ENCODE peak calls at places on chromosomes 12 and 14, in five cellular contexts. T is spleen, Y is Karpas-422, G is neural progenitor cell, O is suprapubic skin. J is an unnamed sample.

GRCh38 chr12:56032006-56032405 is 9.7 kb upstream of the RPS26 start:
- DNase-seq in T (no peak), G (no peak), O (no peak), Y (peak), J (no peak)

GRCh38 chr12:64390275-64390851 is at the start of gene C12orf56:
- DNase-seq in O (no peak), T (peak), G (peak), Y (no peak), J (no peak)

GRCh38 chr14:85234626-85235025 is 295.3 kb upstream of the FLRT2 start:
- DNase-seq in G (no peak), O (no peak), T (no peak), Y (no peak), J (no peak)

GRCh38 chr12:104809706-104810385 is 148.2 kb downstream of the SLC41A2 start:
- DNase-seq in T (no peak), G (no peak), O (no peak), Y (no peak), J (no peak)

GRCh38 chr12:102548543-102548942 is 68.2 kb upstream of the IGF1 start:
- DNase-seq in T (no peak), O (no peak), Y (no peak), G (no peak), J (no peak)

GRCh38 chr14:99273724-99274345 is 1.8 kb upstream of the BCL11B start:
- DNase-seq in T (no peak), G (no peak), O (peak), Y (no peak), J (no peak)

GRCh38 chr14:37168721-37169120 is 3.7 kb downstream of the SLC25A21 start:
- DNase-seq in O (no peak), T (no peak), Y (no peak), G (no peak), J (no peak)

GRCh38 chr12:53777936-53778644 is 26.3 kb upstream of the CISTR start:
- DNase-seq in G (no peak), O (no peak), Y (no peak), T (no peak), J (no peak)

GRCh38 chr12:11763760-11764520 is 114.5 kb downstream of the ETV6 start:
- DNase-seq in G (no peak), O (no peak), Y (no peak), T (no peak), J (no peak)

GRCh38 chr12:19969476-19969875 is 398.9 kb upstream of the PDE3A start:
- DNase-seq in O (no peak), G (no peak), Y (no peak), T (no peak), J (no peak)

GRCh38 chr12:48972213-48973021 is 882 bp upstream of the WNT10B start:
- DNase-seq in Y (no peak), G (no peak), T (no peak), O (no peak), J (no peak)

GRCh38 chr12:29780084-29780483 is 3.7 kb downstream of the TMTC1 start:
- DNase-seq in G (no peak), T (no peak), O (no peak), Y (no peak), J (no peak)

GRCh38 chr12:29782285-29782820 is 1.4 kb downstream of the TMTC1 start:
- DNase-seq in G (peak), Y (no peak), O (no peak), T (no peak), J (no peak)

GRCh38 chr12:29782821-29783772 is 645 bp downstream of the TMTC1 start:
- DNase-seq in G (peak), O (peak), Y (no peak), T (peak), J (no peak)

GRCh38 chr12:29781176-29781575 is 2.6 kb downstream of the TMTC1 start:
- DNase-seq in G (no peak), T (no peak), O (no peak), Y (no peak), J (no peak)

DNA sequence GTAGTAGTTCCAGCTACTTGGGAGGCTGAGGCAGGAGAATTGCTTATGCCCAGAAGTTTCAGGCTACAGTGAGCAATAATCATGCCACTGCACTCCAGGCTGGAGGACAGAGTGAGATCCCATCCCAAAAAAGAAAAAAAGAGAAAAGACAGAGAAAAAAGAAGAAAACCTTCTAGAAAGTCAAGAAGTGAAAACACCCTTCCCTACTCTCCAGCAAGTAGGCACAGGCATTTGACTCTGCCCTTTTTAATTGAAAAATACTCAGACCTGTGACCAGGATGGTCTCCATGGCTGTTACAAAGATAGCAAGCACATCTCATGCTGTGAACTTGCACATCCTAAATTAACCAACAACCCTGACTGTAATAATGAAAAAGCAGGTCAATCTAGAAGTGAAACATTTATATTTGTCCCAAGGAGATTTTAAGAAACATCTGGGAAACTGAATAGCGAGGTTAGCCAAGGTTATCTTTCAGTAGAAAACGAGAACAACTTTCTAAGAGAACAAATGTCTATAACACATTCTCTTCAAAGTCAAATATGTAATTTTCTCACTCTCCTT is 2.0 kb downstream of the TMTC1 start:
- DNase-seq in G (no peak), T (no peak), O (no peak), Y (no peak), J (no peak)
- H3K4me3 ChIP-seq in G (peak), T (peak), O (peak), Y (no peak), J (no peak)

GRCh38 chr14:73727181-73727580 is 13.0 kb upstream of the PNMA1 start:
- DNase-seq in G (no peak), Y (no peak), T (no peak), O (no peak), J (no peak)

GRCh38 chr14:73728106-73729014 is 14.2 kb upstream of the PNMA1 start:
- DNase-seq in G (peak), T (peak), Y (peak), O (no peak), J (peak)

GRCh38 chr14:73729556-73730265 is 15.5 kb upstream of the PNMA1 start:
- DNase-seq in T (no peak), Y (no peak), O (no peak), G (no peak), J (no peak)

GRCh38 chr14:73731111-73731510 is 16.9 kb upstream of the PNMA1 start:
- DNase-seq in T (no peak), G (no peak), Y (no peak), O (no peak), J (no peak)

DNA sequence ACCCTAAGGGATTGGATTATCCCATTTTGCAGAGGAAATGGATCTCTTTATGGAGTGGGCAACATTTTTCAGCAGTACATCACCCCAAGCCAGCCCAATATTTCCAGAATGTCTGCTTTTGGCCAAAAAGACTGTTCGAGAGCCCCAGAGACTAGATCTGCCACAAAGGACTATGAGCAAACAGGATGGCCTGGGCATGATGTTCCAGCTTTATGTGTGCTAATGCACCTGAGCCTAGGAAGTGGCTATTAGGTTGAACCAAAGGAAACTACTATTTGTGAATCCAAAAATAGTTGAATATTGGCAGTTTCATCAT is 14.8 kb upstream of the PNMA1 start:
- DNase-seq in T (no peak), Y (no peak), O (no peak), G (no peak), J (no peak)
- H3K27ac ChIP-seq in T (peak), Y (no peak), O (peak), G (no peak), J (no peak)

GRCh38 chr14:71566276-71566675 is 366.0 kb upstream of the RGS6 start:
- DNase-seq in T (no peak), O (no peak), Y (peak), G (no peak), J (no peak)

GRCh38 chr14:71563754-71564153 is 368.5 kb upstream of the RGS6 start:
- DNase-seq in G (no peak), Y (no peak), O (no peak), T (no peak), J (no peak)
- H3K4me3 ChIP-seq in G (no peak), Y (no peak), O (no peak), T (no peak), J (no peak)

GRCh38 chr14:34128665-34129064 is 177.8 kb upstream of the EGLN3 start:
- DNase-seq in O (no peak), G (no peak), T (no peak), Y (no peak), J (no peak)
- H3K27ac ChIP-seq in O (peak), G (no peak), T (no peak), Y (no peak), J (no peak)

GRCh38 chr14:94098359-94098758 is 12.2 kb upstream of the IFI27 start:
- DNase-seq in Y (no peak), T (no peak), O (no peak), G (no peak), J (no peak)
- H3K4me3 ChIP-seq in Y (no peak), T (no peak), O (no peak), G (no peak), J (no peak)

DNA sequence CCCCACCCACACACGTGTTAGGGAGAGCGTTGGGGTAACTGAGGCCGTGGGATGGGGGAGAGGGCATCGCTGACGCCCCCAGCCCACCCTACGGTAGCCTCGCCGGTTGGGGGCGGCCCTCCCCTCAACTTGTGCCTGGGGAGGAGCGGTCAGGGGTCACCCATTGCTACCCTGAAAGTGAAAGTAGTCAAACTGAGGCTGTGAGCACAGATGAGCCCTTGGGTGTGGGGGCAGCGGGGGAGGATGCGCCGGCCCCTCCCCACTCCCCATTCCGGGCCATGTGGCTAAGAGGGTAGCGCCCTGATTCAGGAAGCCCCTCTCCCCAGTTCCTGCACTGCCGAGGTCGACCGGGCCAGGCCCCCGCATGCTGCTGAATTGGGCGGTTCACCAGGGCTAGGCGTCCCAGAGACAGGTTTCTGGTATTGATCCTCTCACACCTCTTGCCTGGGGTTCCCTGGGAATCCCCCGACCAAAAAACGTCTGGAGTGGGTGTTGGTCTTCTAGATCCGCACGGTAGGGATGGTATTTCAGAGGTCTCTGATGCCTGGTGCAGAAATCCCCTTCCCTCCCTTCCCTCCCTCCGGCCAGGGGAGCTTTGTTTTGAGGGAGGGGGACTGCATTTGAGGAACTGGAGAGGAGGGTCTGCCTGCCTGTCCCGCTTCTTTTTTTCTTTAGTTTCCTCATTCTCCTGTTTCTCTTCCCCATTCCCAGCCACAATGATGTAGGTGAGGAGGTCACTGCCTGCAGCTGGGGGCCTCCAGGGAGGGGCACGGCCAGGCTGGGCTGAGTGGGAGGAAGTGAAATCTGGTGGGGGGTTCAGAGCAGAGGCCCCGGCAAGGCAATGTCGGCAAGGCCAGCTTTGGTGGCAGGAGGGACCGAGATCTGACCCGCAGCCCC is 999 bp downstream of the SH2B3 start:
- DNase-seq in G (peak), Y (peak), T (peak), O (no peak), J (peak)
- H3K27ac ChIP-seq in G (no peak), Y (peak), T (peak), O (peak), J (peak)

DNA sequence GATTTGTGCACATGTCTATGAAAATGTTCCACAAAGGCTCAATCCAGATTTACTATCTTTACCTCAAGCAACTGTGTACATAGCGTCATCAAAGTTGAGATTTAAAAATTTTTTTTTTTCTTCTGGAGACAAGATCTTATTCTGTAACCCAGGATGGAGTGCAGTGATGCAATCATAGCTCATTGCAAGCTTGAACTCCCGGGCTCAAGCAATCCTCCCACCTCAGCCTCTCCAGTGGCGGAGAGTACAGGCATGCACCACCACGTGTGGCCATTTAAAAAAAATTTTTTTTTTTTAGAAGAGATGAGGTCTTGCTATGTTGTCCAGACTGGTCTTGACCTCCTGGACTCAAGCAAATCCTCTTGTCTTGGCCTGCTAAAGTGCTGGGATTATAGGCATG is 2.3 kb downstream of the COCH start:
- DNase-seq in O (no peak), Y (no peak), T (no peak), G (no peak), J (no peak)
- H3K4me3 ChIP-seq in O (no peak), Y (peak), T (no peak), G (no peak), J (no peak)

GRCh38 chr12:16606936-16607335 is 974 bp upstream of the LMO3 start:
- DNase-seq in O (no peak), Y (no peak), T (no peak), G (peak), J (no peak)
- H3K27ac ChIP-seq in O (no peak), Y (no peak), T (no peak), G (no peak), J (no peak)

J was measured in effector memory CD4-positive, alpha-beta T cell.